ENCODE peak calls at places on chromosomes 2 and 18, in six cellular contexts. E is central memory CD4-positive, alpha-beta T cell; I is T-helper 17 cell; W is dermis blood vessel endothelial cell; V is ureter; J is activated T-helper 1 cell treated with anti-CD3 and anti-CD28 coated beads, Interleukin-12 subunit alpha, Interleukin-12 subunit beta, Interleukin-2, Interleukin-4 antibody, amounts not matched to agents 30 ng/mL and 10 ng/mL and 1 ng/mL, durations not matched to agents 14 hours and 24 hours and 36 hours. D is an unnamed sample.

GRCh38 chr2:130795431-130795830 is 40.1 kb downstream of the AMER3 start:
- DNase-seq in E (no peak), I (no peak), W (no peak), V (no peak), J (no peak), D (no peak)

GRCh38 chr2:64489081-64489761 is 34.9 kb upstream of the AFTPH start:
- DNase-seq in E (no peak), I (no peak), W (peak), V (no peak), J (no peak), D (no peak)

GRCh38 chr18:77671456-77672167 is 422.0 kb downstream of the GALR1 start:
- DNase-seq in E (no peak), I (no peak), W (no peak), V (no peak), J (no peak), D (no peak)

GRCh38 chr2:172561270-172561669 is 5.4 kb downstream of the PDK1 start:
- DNase-seq in E (no peak), I (no peak), W (no peak), V (no peak), J (no peak), D (no peak)

GRCh38 chr2:12261993-12262680 is 454.6 kb upstream of the TRIB2 start:
- DNase-seq in E (no peak), I (no peak), W (no peak), V (no peak), J (no peak), D (no peak)

GRCh38 chr2:85248741-85249524 is 78.9 kb downstream of the TGOLN2 start:
- DNase-seq in E (no peak), I (no peak), W (peak), V (no peak), J (no peak), D (no peak)

GRCh38 chr2:207662203-207662602 is 37.0 kb upstream of the METTL21A start:
- DNase-seq in E (no peak), I (no peak), W (no peak), V (no peak), J (no peak), D (no peak)

GRCh38 chr2:113390133-113390849 is 47.2 kb upstream of the ZNG1B start:
- DNase-seq in E (peak), I (peak), W (peak), V (peak), J (peak), D (peak)

GRCh38 chr2:174546519-174547506 is 50.8 kb downstream of the WIPF1 start:
- DNase-seq in E (no peak), I (no peak), W (peak), V (no peak), J (peak), D (no peak)

GRCh38 chr18:7117390-7118355 is at the start of gene LAMA1:
- DNase-seq in E (no peak), I (no peak), W (no peak), V (no peak), J (no peak), D (no peak)

GRCh38 chr2:239035361-239035814 is 187.5 kb downstream of the TWIST2 start:
- DNase-seq in E (peak), I (peak), W (peak), V (no peak), J (peak), D (peak)

GRCh38 chr2:155830817-155831579 is 501.5 kb downstream of the NR4A2 start:
- DNase-seq in E (no peak), I (no peak), W (no peak), V (no peak), J (no peak), D (no peak)

GRCh38 chr2:156695020-156695419 is 258.8 kb downstream of the GPD2 start:
- DNase-seq in E (no peak), I (no peak), W (no peak), V (no peak), J (no peak), D (no peak)

GRCh38 chr2:162474006-162474405 is 130.1 kb downstream of the GCA start:
- DNase-seq in E (no peak), I (no peak), W (no peak), V (no peak), J (no peak), D (no peak)

D was measured in activated effector memory CD4-positive, alpha-beta T cell treated with Interleukin-2 at 50 U/mL for 16 hours.